ENCODE peak calls at places on chromosomes 11 and 22, in seven cellular contexts. One of them, this sample, is unnamed.

GRCh38 chr11:9974375-9974774 is 310.5 kb downstream of the SWAP70 start:
- DNase-seq in HepG2: no peak
- DNase-seq in HCT116: no peak
- DNase-seq in K562: no peak
- DNase-seq in SK-N-SH: no peak
- DNase-seq in GM12878: no peak
- DNase-seq in H1: no peak
- DNase-seq in this sample: no peak

GRCh38 chr11:2945757-2946287 is 16.6 kb upstream of the PHLDA2 start:
- DNase-seq in HepG2: no peak
- DNase-seq in HCT116: no peak
- DNase-seq in K562: no peak
- DNase-seq in SK-N-SH: peak
- DNase-seq in GM12878: no peak
- DNase-seq in H1: no peak
- DNase-seq in this sample: no peak

GRCh38 chr11:62264004-62264403 is 6.0 kb upstream of the SCGB2A2 start:
- DNase-seq in HepG2: no peak
- DNase-seq in HCT116: no peak
- DNase-seq in K562: no peak
- DNase-seq in SK-N-SH: no peak
- DNase-seq in GM12878: no peak
- DNase-seq in H1: no peak
- DNase-seq in this sample: no peak

GRCh38 chr22:37199839-37200161 is 11.8 kb upstream of the C1QTNF6 start:
- DNase-seq in HepG2: peak
- DNase-seq in HCT116: no peak
- DNase-seq in K562: no peak
- DNase-seq in SK-N-SH: peak
- DNase-seq in GM12878: no peak
- DNase-seq in H1: no peak
- DNase-seq in this sample: peak

GRCh38 chr22:38657248-38657909 is 941 bp downstream of the CBY1 start:
- DNase-seq in HepG2: peak
- DNase-seq in HCT116: no peak
- DNase-seq in K562: peak
- DNase-seq in SK-N-SH: peak
- DNase-seq in GM12878: no peak
- DNase-seq in H1: no peak
- DNase-seq in this sample: no peak

GRCh38 chr11:126124284-126124683 is 61.6 kb upstream of the CDON start:
- DNase-seq in HepG2: no peak
- DNase-seq in HCT116: no peak
- DNase-seq in K562: no peak
- DNase-seq in SK-N-SH: no peak
- DNase-seq in GM12878: no peak
- DNase-seq in H1: no peak
- DNase-seq in this sample: no peak

GRCh38 chr11:91792779-91793262 is 431.8 kb upstream of the FAT3 start:
- DNase-seq in HepG2: no peak
- DNase-seq in HCT116: no peak
- DNase-seq in K562: peak
- DNase-seq in SK-N-SH: no peak
- DNase-seq in GM12878: no peak
- DNase-seq in H1: no peak
- DNase-seq in this sample: no peak

GRCh38 chr11:55652560-55652959 is 4.4 kb downstream of the OR4S2 start:
- DNase-seq in HepG2: no peak
- DNase-seq in HCT116: no peak
- DNase-seq in K562: no peak
- DNase-seq in SK-N-SH: no peak
- DNase-seq in GM12878: no peak
- DNase-seq in H1: no peak
- DNase-seq in this sample: no peak

GRCh38 chr22:42520663-42521546 is 1.3 kb upstream of the RRP7A start:
- DNase-seq in HepG2: peak
- DNase-seq in HCT116: no peak
- DNase-seq in K562: no peak
- DNase-seq in SK-N-SH: no peak
- DNase-seq in GM12878: no peak
- DNase-seq in H1: no peak
- DNase-seq in this sample: no peak

GRCh38 chr11:110939471-110939870 is 227.2 kb upstream of the ARHGAP20 start:
- DNase-seq in HepG2: no peak
- DNase-seq in HCT116: no peak
- DNase-seq in K562: no peak
- DNase-seq in SK-N-SH: no peak
- DNase-seq in GM12878: no peak
- DNase-seq in H1: no peak
- DNase-seq in this sample: no peak

GRCh38 chr11:124799384-124800225 is 601 bp downstream of the MSANTD2 start:
- DNase-seq in HepG2: no peak
- DNase-seq in HCT116: no peak
- DNase-seq in K562: peak
- DNase-seq in SK-N-SH: peak
- DNase-seq in GM12878: no peak
- DNase-seq in H1: no peak
- DNase-seq in this sample: peak

GRCh38 chr11:6323291-6323905 is 3.1 kb upstream of the CAVIN3 start:
- DNase-seq in HepG2: no peak
- DNase-seq in HCT116: no peak
- DNase-seq in K562: no peak
- DNase-seq in SK-N-SH: no peak
- DNase-seq in GM12878: no peak
- DNase-seq in H1: no peak
- DNase-seq in this sample: no peak

GRCh38 chr22:36329217-36330078 is 58.3 kb downstream of the MYH9 start:
- DNase-seq in HepG2: peak
- DNase-seq in HCT116: peak
- DNase-seq in K562: peak
- DNase-seq in SK-N-SH: peak
- DNase-seq in GM12878: no peak
- DNase-seq in H1: peak
- DNase-seq in this sample: peak

GRCh38 chr11:126467471-126467870 is 112.0 kb downstream of the ST3GAL4 start:
- DNase-seq in HepG2: no peak
- DNase-seq in HCT116: no peak
- DNase-seq in K562: no peak
- DNase-seq in SK-N-SH: no peak
- DNase-seq in GM12878: no peak
- DNase-seq in H1: no peak
- DNase-seq in this sample: no peak

GRCh38 chr11:130426223-130427048 is 2.0 kb downstream of the ADAMTS8 start:
- DNase-seq in HepG2: no peak
- DNase-seq in HCT116: no peak
- DNase-seq in K562: no peak
- DNase-seq in SK-N-SH: no peak
- DNase-seq in GM12878: no peak
- DNase-seq in H1: no peak
- DNase-seq in this sample: no peak

GRCh38 chr11:127890026-127890611 is 697.2 kb downstream of the ETS1 start:
- DNase-seq in HepG2: no peak
- DNase-seq in HCT116: no peak
- DNase-seq in K562: no peak
- DNase-seq in SK-N-SH: no peak
- DNase-seq in GM12878: no peak
- DNase-seq in H1: no peak
- DNase-seq in this sample: no peak

GRCh38 chr11:126790550-126790981 is 210.0 kb downstream of the KIRREL3 start:
- DNase-seq in HepG2: no peak
- DNase-seq in HCT116: no peak
- DNase-seq in K562: peak
- DNase-seq in SK-N-SH: no peak
- DNase-seq in GM12878: no peak
- DNase-seq in H1: peak
- DNase-seq in this sample: no peak

GRCh38 chr22:50317178-50317577 is 9.6 kb downstream of the DENND6B start:
- DNase-seq in HepG2: no peak
- DNase-seq in HCT116: no peak
- DNase-seq in K562: no peak
- DNase-seq in SK-N-SH: peak
- DNase-seq in GM12878: no peak
- DNase-seq in H1: no peak
- DNase-seq in this sample: no peak

GRCh38 chr11:64251986-64252837 is 882 bp downstream of the PLCB3 start:
- DNase-seq in HepG2: no peak
- DNase-seq in HCT116: no peak
- DNase-seq in K562: peak
- DNase-seq in SK-N-SH: peak
- DNase-seq in GM12878: no peak
- DNase-seq in H1: no peak
- DNase-seq in this sample: peak

GRCh38 chr11:77039491-77040400 is 5.5 kb downstream of the B3GNT6 start:
- DNase-seq in HepG2: no peak
- DNase-seq in HCT116: no peak
- DNase-seq in K562: no peak
- DNase-seq in SK-N-SH: peak
- DNase-seq in GM12878: no peak
- DNase-seq in H1: no peak
- DNase-seq in this sample: peak

GRCh38 chr22:32044477-32044876 is 1.4 kb downstream of the SLC5A1 start:
- DNase-seq in HepG2: no peak
- DNase-seq in HCT116: no peak
- DNase-seq in K562: no peak
- DNase-seq in SK-N-SH: no peak
- DNase-seq in GM12878: no peak
- DNase-seq in H1: no peak
- DNase-seq in this sample: no peak

DNA sequence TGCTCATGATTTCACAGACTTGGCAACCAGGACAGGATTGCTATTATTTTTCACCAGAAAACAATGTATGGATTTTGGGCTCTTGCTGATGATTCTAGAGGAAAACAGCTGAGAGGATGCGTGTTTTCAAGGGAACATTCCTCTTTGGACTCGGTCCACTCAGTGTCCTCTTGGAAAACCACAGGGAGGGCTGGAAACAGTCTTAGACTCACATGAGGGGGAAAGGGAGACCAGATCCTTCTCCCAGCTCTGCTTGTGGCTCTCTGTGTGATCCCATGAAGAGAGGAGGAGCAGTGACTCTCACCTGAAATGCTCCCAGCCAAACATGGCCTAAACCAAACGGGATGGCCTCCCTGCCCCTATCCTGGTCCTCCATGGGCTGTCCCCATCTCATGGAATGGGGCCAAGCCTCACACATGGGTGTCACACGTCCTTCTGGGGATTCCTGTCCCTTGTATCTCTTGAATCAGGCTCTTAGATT is 15.9 kb downstream of the MYEOV start:
- DNase-seq in HepG2: no peak
- DNase-seq in HCT116: no peak
- DNase-seq in K562: no peak
- DNase-seq in SK-N-SH: peak
- DNase-seq in GM12878: no peak
- DNase-seq in H1: no peak
- DNase-seq in this sample: no peak
- TF ChIP-seq JUND in HepG2: no peak
- TF ChIP-seq JUND in HCT116: no peak
- TF ChIP-seq JUND in K562: no peak
- TF ChIP-seq JUND in SK-N-SH: no peak
- TF ChIP-seq JUND in GM12878: no peak
- TF ChIP-seq JUND in H1: no peak
- TF ChIP-seq JUND in this sample: no peak

DNA sequence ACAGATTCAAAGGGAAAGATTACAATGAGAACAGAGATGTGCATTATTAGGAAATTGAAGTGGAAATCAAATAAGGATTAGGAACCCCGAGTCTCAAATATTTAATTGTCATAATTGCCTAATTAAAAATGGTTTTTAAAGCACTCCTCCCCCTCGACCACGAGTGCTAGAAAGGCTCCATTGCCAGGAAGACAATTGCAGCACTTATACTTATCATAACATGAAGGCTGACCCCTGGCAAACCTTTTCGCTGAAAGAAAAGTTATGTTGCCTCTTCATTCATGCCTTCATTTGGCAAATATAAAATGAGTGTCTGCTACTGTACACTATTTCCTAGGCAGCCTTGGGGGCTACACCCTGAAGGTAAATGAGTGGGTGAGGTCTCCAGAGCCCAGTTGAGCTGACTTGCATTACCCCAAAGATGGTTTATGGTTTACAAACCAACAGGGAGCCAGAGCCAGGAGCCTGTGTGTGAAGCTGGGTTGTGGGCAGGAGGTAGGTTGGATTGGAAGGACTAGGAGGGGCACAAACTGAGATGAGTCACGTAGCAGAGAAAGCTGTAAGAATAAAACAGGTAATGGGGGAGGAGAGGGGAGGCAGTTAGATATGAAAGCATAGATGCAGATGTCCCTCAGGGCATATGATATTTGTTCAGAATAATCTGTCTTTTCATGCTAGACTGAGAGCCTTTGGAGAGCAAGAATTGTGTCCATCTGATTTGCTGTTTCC is 175.4 kb upstream of the BDNF start:
- DNase-seq in HepG2: no peak
- DNase-seq in HCT116: no peak
- DNase-seq in K562: no peak
- DNase-seq in SK-N-SH: no peak
- DNase-seq in GM12878: no peak
- DNase-seq in H1: no peak
- DNase-seq in this sample: no peak
- TF ChIP-seq JUND in HepG2: no peak
- TF ChIP-seq JUND in HCT116: no peak
- TF ChIP-seq JUND in K562: no peak
- TF ChIP-seq JUND in SK-N-SH: no peak
- TF ChIP-seq JUND in GM12878: no peak
- TF ChIP-seq JUND in H1: no peak
- TF ChIP-seq JUND in this sample: no peak

GRCh38 chr11:121582296-121582695 is 129.5 kb upstream of the SORL1-AS1 start:
- DNase-seq in HepG2: peak
- DNase-seq in HCT116: no peak
- DNase-seq in K562: no peak
- DNase-seq in SK-N-SH: no peak
- DNase-seq in GM12878: no peak
- DNase-seq in H1: no peak
- DNase-seq in this sample: no peak
- TF ChIP-seq JUND in HepG2: no peak
- TF ChIP-seq JUND in HCT116: no peak
- TF ChIP-seq JUND in K562: no peak
- TF ChIP-seq JUND in SK-N-SH: no peak
- TF ChIP-seq JUND in GM12878: no peak
- TF ChIP-seq JUND in H1: no peak
- TF ChIP-seq JUND in this sample: no peak

GRCh38 chr11:48037709-48038468 is 57.5 kb downstream of the PTPRJ start:
- DNase-seq in HepG2: no peak
- DNase-seq in HCT116: no peak
- DNase-seq in K562: no peak
- DNase-seq in SK-N-SH: no peak
- DNase-seq in GM12878: no peak
- DNase-seq in H1: no peak
- DNase-seq in this sample: no peak

GRCh38 chr11:48033918-48034341 is 53.6 kb downstream of the PTPRJ start:
- DNase-seq in HepG2: no peak
- DNase-seq in HCT116: no peak
- DNase-seq in K562: no peak
- DNase-seq in SK-N-SH: no peak
- DNase-seq in GM12878: no peak
- DNase-seq in H1: no peak
- DNase-seq in this sample: no peak

GRCh38 chr11:48036011-48036410 is 55.7 kb downstream of the PTPRJ start:
- DNase-seq in HepG2: no peak
- DNase-seq in HCT116: no peak
- DNase-seq in K562: no peak
- DNase-seq in SK-N-SH: no peak
- DNase-seq in GM12878: no peak
- DNase-seq in H1: no peak
- DNase-seq in this sample: no peak

GRCh38 chr11:48036466-48036865 is 56.1 kb downstream of the PTPRJ start:
- DNase-seq in HepG2: no peak
- DNase-seq in HCT116: no peak
- DNase-seq in K562: no peak
- DNase-seq in SK-N-SH: no peak
- DNase-seq in GM12878: no peak
- DNase-seq in H1: no peak
- DNase-seq in this sample: no peak

GRCh38 chr11:48034926-48035876 is 54.8 kb downstream of the PTPRJ start:
- DNase-seq in HepG2: no peak
- DNase-seq in HCT116: no peak
- DNase-seq in K562: no peak
- DNase-seq in SK-N-SH: no peak
- DNase-seq in GM12878: no peak
- DNase-seq in H1: no peak
- DNase-seq in this sample: no peak
- TF ChIP-seq JUND in HepG2: no peak
- TF ChIP-seq JUND in HCT116: no peak
- TF ChIP-seq JUND in K562: no peak
- TF ChIP-seq JUND in SK-N-SH: no peak
- TF ChIP-seq JUND in GM12878: no peak
- TF ChIP-seq JUND in H1: no peak
- TF ChIP-seq JUND in this sample: no peak